ENCODE peak calls at places on chromosomes 2 and 18, in six cellular contexts. B is keratinocyte, M is transverse colon, O is spleen, H is GM06990, P is PC-9. T is an unnamed sample.

GRCh38 chr2:128288781-128289180 is 29.9 kb downstream of the HS6ST1 start:
- DNase-seq in B (no peak), M (no peak), O (peak; percentile 67), H (no peak), P (no peak), T (no peak)

GRCh38 chr2:233519787-233520611 is 46.6 kb downstream of the USP40 start:
- DNase-seq in B (no peak), M (no peak), O (no peak), H (peak; percentile 53), P (no peak), T (no peak)

GRCh38 chr2:16973586-16974274 is 308.1 kb upstream of the CYRIA start:
- DNase-seq in B (no peak), M (no peak), O (no peak), H (no peak), P (no peak), T (peak; percentile 16)

GRCh38 chr2:209721497-209721896 is 50.1 kb upstream of the UNC80 start:
- DNase-seq in B (no peak), M (no peak), O (no peak), H (no peak), P (no peak), T (no peak)

GRCh38 chr2:201448701-201449100 is 2.6 kb downstream of the TRAK2 start:
- DNase-seq in B (no peak), M (peak; percentile 50), O (no peak), H (no peak), P (no peak), T (no peak)

GRCh38 chr2:172552547-172553291 is 3.2 kb upstream of the PDK1 start:
- DNase-seq in B (no peak), M (no peak), O (no peak), H (no peak), P (no peak), T (peak; percentile 75)

GRCh38 chr2:235799281-235799680 is 305.4 kb downstream of the AGAP1 start:
- DNase-seq in B (no peak), M (no peak), O (no peak), H (no peak), P (no peak), T (no peak)

GRCh38 chr2:197310271-197310939 is at the start of gene ANKRD44:
- DNase-seq in B (no peak), M (peak; percentile 90), O (peak; percentile 99), H (peak; percentile 91), P (peak; percentile 73), T (peak; percentile 84)

GRCh38 chr2:69978157-69978904 is 16.9 kb upstream of the ASPRV1 start:
- DNase-seq in B (no peak), M (no peak), O (peak; percentile 82), H (no peak), P (no peak), T (no peak)

GRCh38 chr2:224520064-224520463 is 65.1 kb downstream of the CUL3 start:
- DNase-seq in B (no peak), M (no peak), O (no peak), H (peak; percentile 61), P (no peak), T (peak; percentile 74)

GRCh38 chr18:48539406-48540328 is 836 bp downstream of the CTIF start:
- DNase-seq in B (no peak), M (peak; percentile 45), O (peak; percentile 87), H (peak; percentile 25), P (no peak), T (peak; percentile 45)

GRCh38 chr18:9755603-9756002 is 47.5 kb downstream of the RAB31 start:
- DNase-seq in B (no peak), M (no peak), O (no peak), H (no peak), P (no peak), T (no peak)

GRCh38 chr2:191947235-191947634 is 100.3 kb upstream of the CAVIN2 start:
- DNase-seq in B (no peak), M (no peak), O (no peak), H (no peak), P (no peak), T (no peak)

GRCh38 chr2:238515411-238515810 is 88.7 kb downstream of the ASB1 start:
- DNase-seq in B (no peak), M (no peak), O (no peak), H (no peak), P (no peak), T (peak; percentile 79)

GRCh38 chr2:219042157-219042556 is 841 bp upstream of the CFAP65 start:
- DNase-seq in B (no peak), M (no peak), O (no peak), H (no peak), P (no peak), T (no peak)

GRCh38 chr2:88170472-88170892 is 336 bp downstream of the THNSL2 start:
- DNase-seq in B (no peak), M (no peak), O (peak; percentile 77), H (no peak), P (no peak), T (no peak)

GRCh38 chr2:226561962-226562361 is 237.7 kb downstream of the IRS1 start:
- DNase-seq in B (no peak), M (no peak), O (no peak), H (no peak), P (no peak), T (no peak)

DNA sequence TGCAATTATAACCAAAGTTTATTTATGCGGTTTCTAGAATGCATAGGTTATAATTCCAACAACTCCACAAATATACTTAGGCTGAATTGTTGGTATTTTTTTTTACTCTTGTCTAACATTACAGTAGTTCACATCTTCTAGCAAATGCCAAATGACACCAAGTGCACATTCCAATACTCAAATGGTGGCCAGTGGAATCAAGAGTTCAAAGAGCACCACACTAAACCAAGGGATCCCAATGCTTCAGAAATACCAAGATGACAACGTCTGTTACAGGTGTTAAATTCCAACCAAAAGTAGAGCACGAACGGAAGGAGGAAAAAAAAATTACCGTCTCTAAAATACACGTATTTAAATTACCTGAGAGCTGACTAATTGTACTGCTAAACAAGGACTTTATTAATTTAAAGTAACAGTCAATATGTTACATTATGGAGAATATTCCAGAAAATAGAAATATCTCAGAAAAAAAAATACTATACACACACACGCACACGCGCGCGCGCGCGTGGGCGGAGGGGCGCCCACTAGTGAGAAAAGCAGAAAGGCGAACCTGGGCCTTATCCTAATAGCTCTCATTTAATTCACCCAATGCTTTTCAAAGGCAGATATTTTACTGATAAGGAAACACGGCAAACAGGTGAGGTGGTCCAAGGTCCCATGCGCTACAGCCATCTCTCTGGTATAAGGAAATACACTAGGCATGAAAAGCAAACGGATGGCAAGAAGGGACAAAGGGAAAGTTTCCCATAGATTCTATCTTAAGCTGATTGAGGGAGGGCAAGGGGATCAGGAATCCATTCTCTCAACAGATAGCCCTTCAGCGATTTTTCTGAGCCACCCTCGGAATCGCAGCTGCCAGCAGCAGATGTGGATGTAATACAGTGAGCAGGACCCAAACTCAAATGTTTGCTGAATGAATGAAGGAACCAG is 136.5 kb downstream of the TMEM247 start:
- DNase-seq in B (no peak), M (peak; percentile 16), O (peak; percentile 77), H (peak; percentile 46), P (no peak), T (no peak)
- TF ChIP-seq CTCF in B (no peak), M (no peak), O (peak; percentile 24), H (peak; percentile 33), P (no peak), T (peak; percentile 32)

DNA sequence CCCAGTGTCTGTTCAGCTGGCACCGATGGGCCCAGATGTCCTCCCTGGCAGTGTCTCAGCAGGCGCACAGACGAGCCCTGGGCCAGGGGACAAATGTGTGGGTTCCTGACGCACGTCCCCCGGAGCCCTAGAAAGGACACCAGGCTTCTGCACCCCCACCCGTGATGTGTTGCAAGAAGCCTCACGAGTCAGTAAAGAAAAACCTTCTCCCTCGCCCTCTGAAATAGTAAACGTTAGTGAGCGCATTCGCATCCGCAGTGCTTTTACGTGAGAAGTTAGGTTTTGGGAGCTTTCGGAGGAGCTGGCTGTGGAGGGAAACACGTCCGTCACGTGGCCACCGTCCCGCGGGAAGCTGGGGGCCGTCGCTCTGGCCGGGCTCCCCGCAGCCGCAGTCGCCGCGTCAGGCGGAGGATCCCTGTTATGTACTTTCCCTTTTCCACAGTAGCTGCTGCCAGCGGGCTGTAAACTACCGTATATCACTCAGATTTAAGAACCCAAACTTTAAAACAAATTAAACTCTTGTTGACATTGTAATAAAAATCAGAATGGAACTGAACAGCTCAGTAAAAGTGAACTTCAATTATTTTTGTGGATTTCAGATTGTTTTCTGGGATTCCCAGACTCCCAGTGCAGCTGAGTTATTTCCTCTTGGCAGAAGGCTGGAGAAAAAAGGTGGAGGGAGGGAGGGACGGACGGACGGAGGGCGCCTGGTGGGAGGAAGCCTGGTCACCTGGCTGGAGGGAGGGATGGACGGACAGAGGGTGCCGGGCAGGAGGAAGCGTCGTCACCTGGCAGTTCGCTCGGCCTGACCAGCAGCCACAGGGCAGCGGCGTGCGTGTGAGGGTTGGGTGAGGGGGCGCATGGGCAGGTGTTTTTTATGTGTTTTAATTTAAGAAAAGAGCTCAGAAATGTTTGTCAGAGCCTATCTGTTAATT is 112.1 kb downstream of the NFATC1 start:
- DNase-seq in B (no peak), M (peak; percentile 60), O (peak; percentile 86), H (no peak), P (peak; percentile 24), T (peak; percentile 75)
- H3K4me3 ChIP-seq in B (peak overlapping the region; percentile 4), M (peak overlapping the region; percentile 18), O (peak overlapping the region; percentile 24), H (no peak overlapping the region), P (no peak overlapping the region), T (peak overlapping the region; percentile 47)

GRCh38 chr2:218002792-218003191 is at the start of gene TNS1:
- DNase-seq in B (no peak), M (no peak), O (no peak), H (no peak), P (no peak), T (peak; percentile 64)
- TF ChIP-seq CTCF in B (no peak), M (no peak), O (no peak), H (no peak), P (no peak), T (no peak)

GRCh38 chr2:31212659-31213058 is 4.7 kb downstream of the CAPN14 start:
- DNase-seq in B (no peak), M (no peak), O (no peak), H (no peak), P (no peak), T (no peak)

GRCh38 chr2:31213883-31214637 is 3.3 kb downstream of the CAPN14 start:
- DNase-seq in B (no peak), M (no peak), O (no peak), H (no peak), P (no peak), T (no peak)

GRCh38 chr2:31216734-31217133 is 581 bp downstream of the CAPN14 start:
- DNase-seq in B (no peak), M (no peak), O (no peak), H (no peak), P (no peak), T (no peak)

GRCh38 chr2:31214638-31214915 is 2.7 kb downstream of the CAPN14 start:
- DNase-seq in B (no peak), M (no peak), O (no peak), H (no peak), P (no peak), T (no peak)

DNA sequence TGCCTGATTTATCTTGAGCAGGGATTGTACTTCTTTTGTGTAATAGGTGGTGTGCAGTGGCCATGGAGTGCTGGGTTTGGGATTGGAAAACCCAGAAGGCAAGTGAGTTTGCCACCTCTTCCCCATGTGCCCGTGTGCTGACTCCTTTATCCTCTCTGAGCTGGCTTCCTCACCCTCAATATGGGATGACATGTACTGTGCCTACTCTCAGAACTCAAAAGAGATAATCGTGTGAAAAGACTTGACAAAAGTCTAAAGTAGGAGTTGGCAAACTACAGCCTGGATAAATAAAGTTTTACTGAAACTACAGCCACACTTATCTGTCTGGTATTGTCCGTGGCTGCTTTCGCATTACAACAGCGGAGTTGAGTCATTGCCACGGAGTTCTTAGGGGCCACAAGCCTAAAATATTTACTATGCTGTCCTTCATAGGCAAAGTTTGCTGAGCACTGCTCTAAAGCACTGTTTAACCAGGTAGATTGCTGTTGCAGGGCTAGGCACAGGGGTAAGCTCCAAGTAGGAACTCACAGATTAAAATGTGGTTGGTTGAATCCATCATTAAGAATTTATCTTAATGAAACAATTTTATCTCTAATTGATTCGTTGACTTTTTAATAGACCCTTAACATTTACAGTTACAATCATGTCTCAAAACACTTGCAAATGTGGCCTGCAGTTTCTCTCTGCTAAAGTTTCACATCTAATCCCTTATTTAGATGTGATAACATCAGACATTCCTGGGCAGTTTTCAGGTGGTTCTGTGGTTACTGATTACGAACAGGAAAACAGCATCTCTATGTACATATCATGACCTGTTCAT is 4.0 kb downstream of the CAPN14 start:
- DNase-seq in B (no peak), M (no peak), O (no peak), H (no peak), P (no peak), T (no peak)
- H3K4me3 ChIP-seq in B (no peak overlapping the region), M (no peak overlapping the region), O (no peak overlapping the region), H (no peak overlapping the region), P (no peak overlapping the region), T (no peak overlapping the region)